ENCODE peak calls at places on chromosomes 11 and 22, in seven cellular contexts. R is fibroblast of mammary gland, I is cardiac fibroblast, K is suprapubic skin, B is H1, X is gastrocnemius medialis, C is MCF 10A. S is an unnamed sample.

GRCh38 chr11:134098566-134099184 is 29.8 kb downstream of the JAM3 start:
- DNase-seq in R (no peak), I (no peak), K (no peak), B (no peak), X (no peak), C (peak), S (no peak)

GRCh38 chr11:114358711-114359110 is 41.6 kb downstream of the C11orf71 start:
- DNase-seq in R (no peak), I (peak), K (no peak), B (no peak), X (no peak), C (no peak), S (no peak)

GRCh38 chr22:47012589-47013365 is 250.3 kb downstream of the TBC1D22A start:
- DNase-seq in R (no peak), I (no peak), K (no peak), B (no peak), X (no peak), C (no peak), S (no peak)

GRCh38 chr11:111490496-111490895 is 21.7 kb downstream of the BTG4 start:
- DNase-seq in R (no peak), I (no peak), K (no peak), B (no peak), X (no peak), C (no peak), S (no peak)

GRCh38 chr11:123642435-123642834 is 12.0 kb downstream of the SCN3B start:
- DNase-seq in R (no peak), I (no peak), K (no peak), B (no peak), X (no peak), C (no peak), S (no peak)

GRCh38 chr11:94948070-94948617 is 25.2 kb downstream of the CWC15 start:
- DNase-seq in R (peak), I (peak), K (no peak), B (no peak), X (no peak), C (no peak), S (no peak)

GRCh38 chr22:49735411-49736311 is 92.0 kb downstream of the BRD1 start:
- DNase-seq in R (no peak), I (no peak), K (no peak), B (no peak), X (no peak), C (no peak), S (peak)

GRCh38 chr11:96013459-96014213 is 89.7 kb upstream of the MTMR2 start:
- DNase-seq in R (no peak), I (no peak), K (no peak), B (no peak), X (no peak), C (no peak), S (no peak)

GRCh38 chr11:78080818-78081495 is 1.3 kb upstream of the NDUFC2 start:
- DNase-seq in R (peak), I (peak), K (no peak), B (no peak), X (no peak), C (no peak), S (no peak)

GRCh38 chr11:123434262-123434661 is 4.2 kb downstream of the GRAMD1B start:
- DNase-seq in R (peak), I (peak), K (no peak), B (no peak), X (no peak), C (peak), S (no peak)

GRCh38 chr11:103396237-103396636 is 287.0 kb downstream of the DYNC2H1 start:
- DNase-seq in R (no peak), I (peak), K (no peak), B (no peak), X (no peak), C (no peak), S (no peak)

GRCh38 chr11:69825941-69826340 is 6.7 kb upstream of the FGF3 start:
- DNase-seq in R (no peak), I (no peak), K (no peak), B (no peak), X (no peak), C (no peak), S (no peak)

GRCh38 chr11:7683571-7683970 is 10.3 kb upstream of the CYB5R2 start:
- DNase-seq in R (no peak), I (no peak), K (no peak), B (no peak), X (no peak), C (no peak), S (no peak)

GRCh38 chr11:11555228-11555627 is 66.6 kb downstream of the GALNT18 start:
- DNase-seq in R (no peak), I (no peak), K (no peak), B (no peak), X (no peak), C (no peak), S (peak)

GRCh38 chr11:4491878-4492606 is 9.6 kb downstream of the OR52K1 start:
- DNase-seq in R (peak), I (peak), K (no peak), B (no peak), X (no peak), C (no peak), S (no peak)

GRCh38 chr11:8658210-8658968 is 24.1 kb downstream of the TRIM66 start:
- DNase-seq in R (peak), I (peak), K (no peak), B (no peak), X (no peak), C (no peak), S (no peak)

GRCh38 chr11:27718346-27718852 is 18.1 kb upstream of the BDNF start:
- DNase-seq in R (peak), I (peak), K (no peak), B (no peak), X (no peak), C (peak), S (peak)

GRCh38 chr11:104899226-104899625 is 966 bp upstream of the CASP12 start:
- DNase-seq in R (no peak), I (no peak), K (no peak), B (no peak), X (no peak), C (no peak), S (no peak)

GRCh38 chr11:19955660-19956059 is 204.6 kb downstream of the DBX1 start:
- DNase-seq in R (no peak), I (no peak), K (no peak), B (no peak), X (no peak), C (no peak), S (no peak)

GRCh38 chr22:27318516-27318915 is 483.0 kb downstream of the MN1 start:
- DNase-seq in R (peak), I (peak), K (no peak), B (no peak), X (no peak), C (peak), S (no peak)

GRCh38 chr11:57792870-57793269 is 31.3 kb downstream of the CTNND1 start:
- DNase-seq in R (no peak), I (peak), K (no peak), B (no peak), X (no peak), C (no peak), S (no peak)

GRCh38 chr11:67400251-67400941 is 1.3 kb downstream of the PPP1CA start:
- DNase-seq in R (peak), I (no peak), K (no peak), B (no peak), X (no peak), C (no peak), S (no peak)

GRCh38 chr22:25942989-25943411 is 201.0 kb downstream of the MYO18B start:
- DNase-seq in R (no peak), I (no peak), K (no peak), B (no peak), X (peak), C (no peak), S (no peak)

GRCh38 chr11:61923166-61924015 is 6.0 kb upstream of the RAB3IL1 start:
- DNase-seq in R (peak), I (peak), K (peak), B (no peak), X (peak), C (no peak), S (peak)

GRCh38 chr11:34356576-34356917 is 1.3 kb downstream of the ABTB2 start:
- DNase-seq in R (peak), I (peak), K (peak), B (no peak), X (peak), C (no peak), S (no peak)

GRCh38 chr11:76750746-76751145 is 32.4 kb upstream of the TSKU start:
- DNase-seq in R (no peak), I (no peak), K (no peak), B (no peak), X (no peak), C (no peak), S (no peak)

GRCh38 chr11:43574949-43575915 is 105.3 kb upstream of the HSD17B12 start:
- DNase-seq in R (peak), I (peak), K (no peak), B (no peak), X (no peak), C (no peak), S (peak)

GRCh38 chr22:19120829-19121630 is 1.2 kb downstream of the DGCR2 start:
- DNase-seq in R (peak), I (peak), K (no peak), B (no peak), X (peak), C (peak), S (peak)

GRCh38 chr11:2684581-2684980 is 15.2 kb downstream of the KCNQ1OT1 start:
- DNase-seq in R (no peak), I (no peak), K (peak), B (no peak), X (peak), C (no peak), S (no peak)

GRCh38 chr11:66426314-66426713 is 5.5 kb downstream of the NPAS4 start:
- DNase-seq in R (no peak), I (no peak), K (no peak), B (no peak), X (no peak), C (no peak), S (no peak)

GRCh38 chr11:134244593-134244992 is 8.6 kb downstream of the THYN1 start:
- DNase-seq in R (peak), I (peak), K (no peak), B (no peak), X (no peak), C (peak), S (peak)

GRCh38 chr11:120335596-120335927 is 651 bp upstream of the ARHGEF12 start:
- DNase-seq in R (no peak), I (no peak), K (no peak), B (no peak), X (peak), C (no peak), S (no peak)

GRCh38 chr11:112797653-112798293 is 163.4 kb upstream of the NCAM1 start:
- DNase-seq in R (peak), I (peak), K (no peak), B (peak), X (peak), C (peak), S (peak)

GRCh38 chr11:6986487-6986886 is 33.7 kb downstream of the ZNF214 start:
- DNase-seq in R (no peak), I (no peak), K (no peak), B (no peak), X (no peak), C (no peak), S (no peak)

GRCh38 chr11:95375881-95376280 is 144.9 kb upstream of the SESN3 start:
- DNase-seq in R (peak), I (peak), K (no peak), B (no peak), X (no peak), C (no peak), S (no peak)

GRCh38 chr22:17266261-17266971 is 47.2 kb upstream of the ADA2 start:
- DNase-seq in R (no peak), I (no peak), K (no peak), B (no peak), X (peak), C (no peak), S (peak)

DNA sequence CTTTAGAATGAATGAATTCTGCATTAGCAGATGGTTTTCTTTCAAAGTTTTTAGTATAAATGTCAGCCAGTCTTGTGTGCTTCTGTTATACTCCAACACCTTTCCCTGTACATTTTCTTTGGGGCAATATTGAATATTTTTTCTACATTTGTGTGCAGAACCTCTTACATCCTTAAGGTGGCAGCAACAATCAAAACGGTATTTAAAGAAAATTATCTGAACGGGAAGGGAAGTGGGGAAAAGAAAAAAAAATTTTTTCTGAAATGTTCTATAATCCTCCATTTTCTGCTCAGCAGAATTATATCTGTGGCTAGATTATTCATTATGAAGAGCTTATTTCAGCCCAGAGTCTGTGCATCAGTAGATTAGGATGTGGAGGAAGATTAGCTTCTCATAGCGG is 347.3 kb upstream of the RAG2 start:
- DNase-seq in R (peak), I (peak), K (no peak), B (no peak), X (no peak), C (peak), S (no peak)
- TF ChIP-seq CTCF in R (peak), I (peak), K (no peak), B (peak), X (no peak), C (peak), S (peak)

GRCh38 chr11:17331669-17332068 is 19.9 kb upstream of the NCR3LG1 start:
- DNase-seq in R (no peak), I (no peak), K (no peak), B (no peak), X (no peak), C (no peak), S (no peak)

GRCh38 chr11:17333799-17334586 is 17.6 kb upstream of the NCR3LG1 start:
- DNase-seq in R (no peak), I (no peak), K (no peak), B (no peak), X (no peak), C (no peak), S (no peak)

GRCh38 chr11:17328856-17329490 is 22.6 kb upstream of the NCR3LG1 start:
- DNase-seq in R (no peak), I (no peak), K (no peak), B (no peak), X (no peak), C (no peak), S (no peak)
- TF ChIP-seq CTCF in R (no peak), I (no peak), K (no peak), B (peak), X (no peak), C (no peak), S (no peak)

DNA sequence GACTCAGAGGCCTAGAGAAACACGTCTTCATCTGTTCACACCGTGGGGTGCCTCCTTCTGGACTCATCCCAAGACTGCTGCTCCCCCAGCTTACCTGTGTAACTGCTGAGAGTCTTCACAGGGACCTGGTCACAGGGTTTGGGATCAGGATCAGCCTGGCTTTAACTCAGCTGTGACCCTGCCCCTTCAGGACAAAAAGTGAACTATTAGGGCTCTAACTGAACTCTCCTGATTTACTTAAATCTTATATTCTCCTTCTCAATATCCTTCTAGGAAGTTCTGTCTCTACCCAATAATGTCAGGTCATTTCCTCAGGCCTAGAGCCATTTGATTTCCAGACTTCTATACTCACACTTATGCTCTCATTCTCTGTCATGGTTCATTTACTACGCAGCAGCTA is 108.4 kb downstream of the ZNF280B start:
- DNase-seq in R (no peak), I (no peak), K (no peak), B (no peak), X (no peak), C (no peak), S (no peak)
- TF ChIP-seq CTCF in R (no peak), I (no peak), K (no peak), B (peak), X (no peak), C (no peak), S (no peak)

GRCh38 chr11:86458294-86459001 is 83.8 kb downstream of the CCDC81 start:
- DNase-seq in R (peak), I (no peak), K (no peak), B (no peak), X (peak), C (no peak), S (no peak)

GRCh38 chr11:86459002-86459385 is 84.3 kb downstream of the CCDC81 start:
- DNase-seq in R (peak), I (peak), K (no peak), B (no peak), X (no peak), C (no peak), S (no peak)

GRCh38 chr11:86453290-86454030 is 78.8 kb downstream of the CCDC81 start:
- DNase-seq in R (no peak), I (no peak), K (no peak), B (no peak), X (no peak), C (no peak), S (no peak)

GRCh38 chr11:86459682-86460460 is 85.2 kb downstream of the CCDC81 start:
- DNase-seq in R (peak), I (peak), K (no peak), B (peak), X (no peak), C (peak), S (no peak)

DNA sequence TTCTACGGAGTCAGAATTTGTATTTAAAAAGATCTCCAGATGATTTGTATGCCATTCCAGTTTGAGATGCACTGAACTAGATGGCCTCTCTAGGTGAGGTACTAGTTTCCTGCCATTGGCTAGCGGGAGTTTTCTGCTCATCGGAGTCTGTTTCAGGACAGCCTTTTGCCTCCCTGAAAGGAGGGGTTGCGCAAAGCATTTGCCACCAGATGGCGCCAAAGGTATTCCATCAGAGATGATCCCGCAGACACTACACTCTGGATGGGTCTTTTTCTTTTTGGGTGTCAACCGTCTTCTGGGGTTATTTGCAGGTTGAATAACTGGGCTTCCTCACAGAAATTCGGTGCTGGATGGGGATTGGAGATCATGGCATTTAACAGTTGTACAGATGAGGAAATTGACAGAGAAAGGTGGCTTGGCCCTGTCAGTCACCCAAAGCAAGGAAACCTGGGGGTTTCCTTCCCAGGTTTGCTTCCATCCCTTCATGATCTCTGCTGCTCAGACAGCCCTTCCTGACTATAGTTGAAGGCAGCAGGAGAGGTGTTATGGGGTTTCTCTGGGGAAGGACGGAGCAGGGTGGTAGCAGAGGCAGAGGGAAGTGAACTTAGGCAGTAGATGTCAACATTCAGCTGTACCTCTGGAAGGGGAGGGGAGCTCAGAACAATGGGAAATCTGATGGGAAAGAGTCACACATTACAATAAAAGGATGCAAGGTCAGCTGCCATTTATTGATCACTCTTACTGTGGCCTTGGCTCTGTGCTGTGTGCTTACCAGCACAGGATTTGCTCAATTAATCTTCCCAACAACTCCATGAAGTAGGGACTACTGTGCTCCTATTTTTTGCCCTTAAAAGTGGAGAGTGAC is 81.6 kb downstream of the CCDC81 start:
- DNase-seq in R (peak), I (peak), K (peak), B (peak), X (peak), C (peak), S (peak)
- TF ChIP-seq CTCF in R (peak), I (peak), K (peak), B (peak), X (peak), C (peak), S (peak)

DNA sequence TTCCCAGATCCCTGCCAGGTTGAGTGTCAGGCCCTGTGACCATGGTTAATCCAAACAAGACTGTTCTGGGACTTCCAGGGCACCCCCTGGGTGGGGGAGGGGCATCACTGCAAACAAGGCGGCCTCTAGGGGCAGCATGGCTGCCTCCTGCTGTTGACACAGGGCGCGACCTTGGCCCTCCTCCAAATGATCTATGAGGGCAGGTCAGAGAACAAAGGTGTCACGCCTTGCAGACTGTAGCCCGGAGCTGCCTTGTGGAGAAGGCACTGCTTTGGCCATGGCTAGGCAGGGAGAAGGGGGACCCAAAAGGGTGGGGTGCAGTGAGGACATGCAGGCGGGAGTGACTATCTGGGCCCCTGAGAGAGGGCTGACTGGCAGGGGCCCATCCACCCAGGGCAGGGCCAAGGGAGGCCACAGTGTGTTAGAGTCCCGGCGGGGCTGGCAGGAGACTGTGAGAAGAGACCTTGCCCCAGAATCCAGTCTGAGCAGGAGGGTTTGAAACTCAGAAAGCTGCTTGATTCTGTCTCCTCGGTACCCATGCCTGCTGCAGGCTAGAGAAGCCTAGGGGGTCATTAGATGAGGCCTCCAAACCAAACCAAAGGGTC is 35.6 kb downstream of the KCNC1 start:
- DNase-seq in R (no peak), I (no peak), K (no peak), B (no peak), X (no peak), C (peak), S (peak)
- TF ChIP-seq CTCF in R (peak), I (peak), K (no peak), B (peak), X (no peak), C (peak), S (peak)

DNA sequence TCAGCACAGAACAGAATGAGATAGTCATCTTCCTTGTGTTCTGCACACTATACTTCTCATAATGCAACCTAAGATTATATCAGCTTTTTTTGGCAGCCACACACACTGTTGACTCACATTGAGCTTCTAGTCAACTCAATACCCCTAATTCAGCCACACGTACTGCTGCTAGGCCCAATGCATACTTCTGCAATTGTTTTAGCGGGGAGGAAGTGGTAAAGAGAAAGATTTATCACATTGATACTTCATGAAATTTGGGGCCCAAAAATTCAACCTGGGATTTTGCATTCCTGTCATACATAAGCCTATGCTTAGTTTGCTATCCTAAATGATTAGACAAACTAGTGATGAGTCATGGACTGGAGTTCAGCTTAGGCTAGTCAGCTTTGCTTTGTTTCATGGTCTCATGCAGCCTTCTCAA is 8.6 kb upstream of the UPB1 start:
- DNase-seq in R (peak), I (peak), K (no peak), B (no peak), X (no peak), C (peak), S (no peak)
- TF ChIP-seq CTCF in R (no peak), I (no peak), K (no peak), B (no peak), X (no peak), C (no peak), S (no peak)